ENCODE peak calls at places on chromosomes 3 and 15, in four cellular contexts. I is T-helper 9 cell, J is anterior cingulate cortex, W is RPMI8226. Q is an unnamed sample.

GRCh38 chr3:27467545-27467944 is 16.6 kb downstream of the SLC4A7 start:
- DNase-seq in J (no peak), I (no peak), W (peak), Q (peak)

GRCh38 chr3:156483961-156484787 is 70.7 kb downstream of the SSR3 start:
- DNase-seq in J (no peak), W (peak), I (peak), Q (no peak)

GRCh38 chr3:59546522-59546921 is 496.7 kb upstream of the CFAP20DC start:
- DNase-seq in I (no peak), W (no peak), J (no peak), Q (no peak)

GRCh38 chr3:105173972-105174371 is 192.7 kb upstream of the ALCAM start:
- DNase-seq in I (no peak), W (no peak), J (peak), Q (no peak)

GRCh38 chr3:101036213-101036618 is 43.0 kb upstream of the ABI3BP start:
- DNase-seq in W (no peak), I (no peak), J (no peak), Q (no peak)

GRCh38 chr15:100901296-100901695 is 17.9 kb upstream of the LRRK1 start:
- DNase-seq in W (no peak), J (no peak), I (no peak), Q (no peak)

GRCh38 chr3:111338059-111338698 is 203.8 kb upstream of the CD96 start:
- DNase-seq in W (peak), I (peak), J (no peak), Q (no peak)

GRCh38 chr3:194322701-194323174 is 28.4 kb downstream of the CPN2 start:
- DNase-seq in W (no peak), J (no peak), I (no peak), Q (no peak)

GRCh38 chr3:123605789-123606234 is 21.0 kb upstream of the HACD2 start:
- DNase-seq in W (no peak), J (no peak), I (no peak), Q (no peak)

GRCh38 chr3:12579919-12580318 is 23.0 kb downstream of the MKRN2 start:
- DNase-seq in J (no peak), I (no peak), W (no peak), Q (no peak)

Q was measured in frontal cortex.